ENCODE peak calls at places on chromosomes 2 and 18, in five cellular contexts. Y is neuronal stem cell, A is H9, C is H1, G is trophoblast cell. Q is an unnamed sample.

GRCh38 chr2:177165731-177166711 is 46.6 kb upstream of the HNRNPA3 start:
- DNase-seq in Y (no peak), A (no peak), C (no peak), G (peak; percentile 21), Q (peak; percentile 47)

GRCh38 chr2:150167711-150168110 is 319.8 kb downstream of the RND3 start:
- DNase-seq in Y (no peak), A (no peak), C (no peak), G (peak; percentile 7), Q (peak; percentile 58)

GRCh38 chr18:53567935-53568574 is 656.4 kb downstream of the MBD2 start:
- DNase-seq in Y (peak; percentile 26), A (no peak), C (peak; percentile 45), G (peak; percentile 56), Q (peak; percentile 38)

GRCh38 chr2:96209011-96209728 is 543 bp upstream of the STARD7 start:
- DNase-seq in Y (no peak), A (no peak), C (no peak), G (no peak), Q (no peak)

GRCh38 chr2:64327510-64328414 is 126.2 kb upstream of the LGALSL start:
- DNase-seq in Y (no peak), A (peak; percentile 46), C (peak; percentile 49), G (peak; percentile 13), Q (peak; percentile 39)

GRCh38 chr2:201777043-201777442 is 3.7 kb downstream of the ALS2 start:
- DNase-seq in Y (no peak), A (no peak), C (no peak), G (peak; percentile 46), Q (peak; percentile 28)

GRCh38 chr2:191612496-191612895 is 65.4 kb upstream of the NABP1 start:
- DNase-seq in Y (no peak), A (no peak), C (no peak), G (peak; percentile 90), Q (peak; percentile 81)

GRCh38 chr2:70431948-70432347 is 121.7 kb downstream of the TGFA start:
- DNase-seq in Y (no peak), A (no peak), C (no peak), G (no peak), Q (no peak)

GRCh38 chr18:70334728-70335329 is 46.0 kb downstream of the SOCS6 start:
- DNase-seq in Y (no peak), A (no peak), C (no peak), G (no peak), Q (peak; percentile 30)

GRCh38 chr2:175062787-175063585 is 57.8 kb upstream of the CHN1 start:
- DNase-seq in Y (no peak), A (peak; percentile 40), C (no peak), G (no peak), Q (peak; percentile 59)

GRCh38 chr2:102967451-102967850 is 205.6 kb downstream of the TMEM182 start:
- DNase-seq in Y (no peak), A (no peak), C (no peak), G (no peak), Q (no peak)

GRCh38 chr2:26672818-26673393 is 19.6 kb upstream of the KCNK3 start:
- DNase-seq in Y (no peak), A (no peak), C (no peak), G (no peak), Q (no peak)

GRCh38 chr2:211328126-211328525 is 771.7 kb downstream of the CPS1 start:
- DNase-seq in Y (no peak), A (no peak), C (no peak), G (no peak), Q (no peak)

GRCh38 chr2:135676031-135676430 is 65.6 kb upstream of the UBXN4 start:
- DNase-seq in Y (no peak), A (no peak), C (no peak), G (peak; percentile 40), Q (peak; percentile 13)

GRCh38 chr2:241931976-241932894 is 62.7 kb downstream of the RTP5 start:
- DNase-seq in Y (no peak), A (peak; percentile 26), C (no peak), G (no peak), Q (no peak)

GRCh38 chr2:54310314-54310713 is 54.3 kb upstream of the TSPYL6 start:
- DNase-seq in Y (no peak), A (no peak), C (no peak), G (no peak), Q (no peak)

GRCh38 chr2:52955079-52955478 is 812.5 kb upstream of the CHAC2 start:
- DNase-seq in Y (no peak), A (no peak), C (no peak), G (no peak), Q (no peak)

GRCh38 chr2:226782092-226782713 is 17.4 kb downstream of the IRS1 start:
- DNase-seq in Y (no peak), A (no peak), C (no peak), G (no peak), Q (peak; percentile 60)

GRCh38 chr2:239386001-239386670 is 14.7 kb downstream of the HDAC4 start:
- DNase-seq in Y (no peak), A (no peak), C (no peak), G (no peak), Q (no peak)

GRCh38 chr2:100365434-100365833 is 43.1 kb upstream of the LONRF2 start:
- DNase-seq in Y (no peak), A (no peak), C (no peak), G (peak; percentile 20), Q (peak; percentile 37)

GRCh38 chr2:73892631-73893329 is at the start of gene ACTG2:
- DNase-seq in Y (no peak), A (no peak), C (no peak), G (peak; percentile 48), Q (peak; percentile 40)
- H2BK12ac ChIP-seq in Y (no peak within 1 kb of the TSS), A (no peak within 1 kb of the TSS), C (no peak within 1 kb of the TSS), G (no peak within 1 kb of the TSS), Q (no peak within 1 kb of the TSS)

GRCh38 chr2:62036229-62036628 is 130.8 kb downstream of the COMMD1 start:
- DNase-seq in Y (no peak), A (no peak), C (no peak), G (no peak), Q (no peak)
- H2BK5ac ChIP-seq in Y (no peak overlapping the region), A (no peak overlapping the region), C (no peak overlapping the region), G (no peak overlapping the region), Q (no peak overlapping the region)

DNA sequence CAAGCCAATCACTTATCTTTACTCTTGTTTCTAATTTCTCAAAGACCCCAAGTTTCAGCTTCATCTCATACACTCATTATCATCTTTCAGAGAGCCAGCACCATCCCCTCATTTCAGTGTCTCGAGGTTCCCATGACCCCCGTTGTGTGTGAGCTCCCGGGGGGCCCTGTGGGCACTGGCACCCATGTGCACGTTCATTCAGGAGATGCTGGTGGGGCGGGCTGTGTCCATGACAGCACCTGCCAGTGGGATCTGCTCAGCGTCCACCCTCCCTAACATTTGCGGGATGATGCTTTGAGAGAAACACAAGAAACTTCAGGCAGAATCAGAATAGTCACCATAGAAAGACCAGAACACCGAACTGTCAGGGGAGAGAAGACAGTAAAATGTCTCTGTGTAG is 120.5 kb downstream of the MBP start:
- DNase-seq in Y (no peak), A (no peak), C (no peak), G (no peak), Q (no peak)
- H2AFZ ChIP-seq in Y (no peak overlapping the region), A (no peak overlapping the region), C (no peak overlapping the region), G (no peak overlapping the region), Q (no peak overlapping the region)

DNA sequence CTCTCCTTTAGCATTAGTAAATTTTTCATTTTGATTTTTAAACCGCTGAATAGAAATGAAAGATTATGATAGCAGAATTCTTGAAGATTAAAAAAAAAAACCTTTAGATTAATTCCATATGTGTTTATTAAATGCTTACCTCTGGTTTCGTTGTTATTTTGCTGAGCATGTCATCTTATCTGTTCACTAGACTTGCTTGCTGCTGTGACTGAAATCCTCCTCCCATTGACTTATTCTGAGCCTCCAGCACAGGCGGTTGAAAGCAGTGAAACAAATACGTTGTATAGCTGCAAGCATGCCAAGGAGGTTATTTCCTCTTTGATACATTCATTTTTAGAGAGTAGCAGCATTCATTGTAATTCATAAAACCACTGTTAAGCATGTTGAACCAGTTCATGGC is at the start of gene HTR2B:
- DNase-seq in Y (no peak), A (no peak), C (no peak), G (no peak), Q (peak; percentile 69)
- H2BK12ac ChIP-seq in Y (no peak within 1 kb of the TSS), A (no peak within 1 kb of the TSS), C (no peak within 1 kb of the TSS), G (no peak within 1 kb of the TSS), Q (no peak within 1 kb of the TSS)

GRCh38 chr2:109124982-109125594 is 3.9 kb upstream of the SH3RF3 start:
- DNase-seq in Y (no peak), A (no peak), C (peak; percentile 48), G (no peak), Q (no peak)
- H2BK5ac ChIP-seq in Y (no peak overlapping the region), A (no peak overlapping the region), C (no peak overlapping the region), G (no peak overlapping the region), Q (peak overlapping the region; percentile 83)

Q was measured in mesenchymal stem cell.